ENCODE peak calls at places on chromosomes 11 and 22, in six cellular contexts. I, Q, R, M, U and H are unnamed samples.

GRCh38 chr11:44854146-44854545 is 96.5 kb downstream of the TP53I11 start:
- ATAC-seq in I (no peak), Q (no peak), R (peak; percentile 34), M (no peak), U (peak; percentile 61), H (no peak)

GRCh38 chr11:3138178-3139085 is 26.7 kb downstream of the OSBPL5 start:
- ATAC-seq in I (no peak), Q (no peak), R (no peak), M (no peak), U (no peak), H (no peak)

GRCh38 chr11:102007567-102008437 is 39.4 kb upstream of the CFAP300 start:
- ATAC-seq in I (peak; percentile 59), Q (peak; percentile 86), R (peak; percentile 83), M (peak; percentile 88), U (peak; percentile 77), H (peak; percentile 60)

GRCh38 chr11:110196884-110197420 is 99.5 kb downstream of the RDX start:
- ATAC-seq in I (no peak), Q (no peak), R (no peak), M (no peak), U (no peak), H (no peak)

GRCh38 chr22:20725987-20726558 is 47.8 kb upstream of the SERPIND1 start:
- ATAC-seq in I (no peak), Q (no peak), R (peak; percentile 14), M (no peak), U (no peak), H (no peak)

GRCh38 chr11:80816454-80816847 is 1375.6 kb upstream of the TENM4 start:
- ATAC-seq in I (no peak), Q (no peak), R (no peak), M (no peak), U (no peak), H (no peak)

GRCh38 chr11:128451651-128452470 is 135.5 kb downstream of the ETS1 start:
- ATAC-seq in I (peak; percentile 15), Q (peak; percentile 90), R (no peak), M (peak; percentile 85), U (peak; percentile 10), H (peak; percentile 49)

GRCh38 chr22:27875951-27876350 is 43.1 kb downstream of the PITPNB start:
- ATAC-seq in I (no peak), Q (no peak), R (no peak), M (no peak), U (no peak), H (no peak)

GRCh38 chr11:19597876-19598275 is 114.8 kb upstream of the NAV2 start:
- ATAC-seq in I (no peak), Q (no peak), R (no peak), M (no peak), U (no peak), H (no peak)

GRCh38 chr11:10796191-10796590 is 12.5 kb downstream of the EIF4G2 start:
- ATAC-seq in I (no peak), Q (no peak), R (no peak), M (no peak), U (no peak), H (no peak)

GRCh38 chr22:41770715-41771452 is 29.6 kb upstream of the CCDC134 start:
- ATAC-seq in I (no peak), Q (no peak), R (no peak), M (no peak), U (no peak), H (no peak)

GRCh38 chr11:95831198-95831883 is 41.0 kb downstream of the CEP57 start:
- ATAC-seq in I (no peak), Q (no peak), R (no peak), M (no peak), U (peak; percentile 26), H (no peak)

GRCh38 chr22:36197065-36197440 is 4.6 kb downstream of the APOL4 start:
- ATAC-seq in I (peak; percentile 14), Q (peak; percentile 39), R (no peak), M (peak; percentile 43), U (no peak), H (peak; percentile 71)

GRCh38 chr11:1271406-1271805 is 38.0 kb downstream of the TOLLIP start:
- ATAC-seq in I (no peak), Q (no peak), R (no peak), M (no peak), U (no peak), H (no peak)

GRCh38 chr11:45093761-45094455 is 52.5 kb upstream of the PRDM11 start:
- ATAC-seq in I (no peak), Q (no peak), R (no peak), M (no peak), U (no peak), H (no peak)

GRCh38 chr11:8233691-8234424 is 29.8 kb downstream of the LMO1 start:
- ATAC-seq in I (peak; percentile 84), Q (peak; percentile 42), R (peak; percentile 90), M (no peak), U (no peak), H (no peak)

GRCh38 chr11:18650859-18651557 is 16.9 kb upstream of the SPTY2D1 start:
- ATAC-seq in I (no peak), Q (peak; percentile 89), R (no peak), M (peak; percentile 65), U (peak; percentile 48), H (no peak)

GRCh38 chr22:48701296-48702030 is 1126.2 kb downstream of the BRD1 start:
- ATAC-seq in I (no peak), Q (no peak), R (no peak), M (no peak), U (no peak), H (no peak)

GRCh38 chr22:37197451-37198289 is 9.6 kb upstream of the C1QTNF6 start:
- ATAC-seq in I (peak; percentile 59), Q (peak; percentile 25), R (peak; percentile 59), M (peak; percentile 41), U (peak; percentile 36), H (peak; percentile 52)

GRCh38 chr11:6925636-6926207 is 504 bp upstream of the ZNF215 start:
- ATAC-seq in I (no peak), Q (peak; percentile 7), R (no peak), M (peak; percentile 38), U (no peak), H (peak; percentile 13)

GRCh38 chr11:70826541-70826943 is 425.8 kb downstream of the SHANK2 start:
- ATAC-seq in I (no peak), Q (no peak), R (peak; percentile 56), M (no peak), U (peak; percentile 59), H (peak; percentile 67)

GRCh38 chr22:28905433-28905832 is 22.1 kb downstream of the ZNRF3 start:
- ATAC-seq in I (no peak), Q (no peak), R (no peak), M (no peak), U (no peak), H (no peak)

GRCh38 chr22:28907311-28908008 is 24.1 kb downstream of the ZNRF3 start:
- ATAC-seq in I (no peak), Q (no peak), R (no peak), M (no peak), U (no peak), H (no peak)

GRCh38 chr22:28904211-28904808 is 20.9 kb downstream of the ZNRF3 start:
- ATAC-seq in I (no peak), Q (peak; percentile 68), R (no peak), M (peak; percentile 64), U (peak; percentile 21), H (no peak)

GRCh38 chr22:28903719-28904118 is 20.3 kb downstream of the ZNRF3 start:
- ATAC-seq in I (peak; percentile 18), Q (peak; percentile 69), R (no peak), M (peak; percentile 57), U (peak; percentile 73), H (no peak)

GRCh38 chr22:28906312-28906711 is 22.9 kb downstream of the ZNRF3 start:
- ATAC-seq in I (no peak), Q (no peak), R (no peak), M (no peak), U (no peak), H (no peak)
- H3K4me1 ChIP-seq in I (peaks cover 39% of the 10 kb centered on the region), Q (peaks cover 20% of the 10 kb centered on the region), R (peaks cover 11% of the 10 kb centered on the region), M (peaks cover 52% of the 10 kb centered on the region), U (peaks cover 38% of the 10 kb centered on the region), H (peaks cover 50% of the 10 kb centered on the region)

GRCh38 chr11:120030411-120030810 is 107.5 kb downstream of the TRIM29 start:
- ATAC-seq in I (no peak), Q (no peak), R (no peak), M (no peak), U (no peak), H (no peak)

GRCh38 chr11:120029321-120029720 is 108.6 kb downstream of the TRIM29 start:
- ATAC-seq in I (no peak), Q (no peak), R (no peak), M (no peak), U (no peak), H (no peak)

GRCh38 chr11:120032766-120033390 is 105.0 kb downstream of the TRIM29 start:
- ATAC-seq in I (no peak), Q (no peak), R (no peak), M (no peak), U (no peak), H (no peak)

GRCh38 chr11:120031612-120032600 is 106.0 kb downstream of the TRIM29 start:
- ATAC-seq in I (no peak), Q (no peak), R (no peak), M (no peak), U (no peak), H (no peak)

GRCh38 chr11:120031156-120031555 is 106.8 kb downstream of the TRIM29 start:
- ATAC-seq in I (no peak), Q (no peak), R (no peak), M (no peak), U (no peak), H (no peak)
- H3K27me3 ChIP-seq in I (no peaks in the 10 kb centered on the region), Q (no peaks in the 10 kb centered on the region), R (no peaks in the 10 kb centered on the region), M (no peaks in the 10 kb centered on the region), U (no peaks in the 10 kb centered on the region), H (peaks cover 61% of the 10 kb centered on the region)

GRCh38 chr11:34051349-34052035 is at the start of gene CAPRIN1:
- ATAC-seq in I (peak; percentile 87), Q (peak; percentile 91), R (peak; percentile 82), M (peak; percentile 95), U (peak; percentile 90), H (peak; percentile 91)

GRCh38 chr11:34052036-34052607 is 591 bp downstream of the CAPRIN1 start:
- ATAC-seq in I (peak; percentile 72), Q (peak; percentile 81), R (peak; percentile 67), M (peak; percentile 90), U (peak; percentile 79), H (peak; percentile 89)

GRCh38 chr11:34055218-34056000 is 3.9 kb downstream of the CAPRIN1 start:
- ATAC-seq in I (no peak), Q (no peak), R (no peak), M (no peak), U (no peak), H (no peak)

GRCh38 chr11:34052608-34053160 is 1.2 kb downstream of the CAPRIN1 start:
- ATAC-seq in I (no peak), Q (peak; percentile 1), R (no peak), M (peak; percentile 11), U (peak; percentile 4), H (no peak)

GRCh38 chr11:34053161-34053686 is 1.7 kb downstream of the CAPRIN1 start:
- ATAC-seq in I (no peak), Q (peak; percentile 59), R (peak; percentile 50), M (peak; percentile 72), U (no peak), H (no peak)
- H3K4me1 ChIP-seq in I (peaks cover 52% of the 10 kb centered on the region), Q (peaks cover 20% of the 10 kb centered on the region), R (peaks cover 30% of the 10 kb centered on the region), M (peaks cover 54% of the 10 kb centered on the region), U (peaks cover 45% of the 10 kb centered on the region), H (peaks cover 58% of the 10 kb centered on the region)

DNA sequence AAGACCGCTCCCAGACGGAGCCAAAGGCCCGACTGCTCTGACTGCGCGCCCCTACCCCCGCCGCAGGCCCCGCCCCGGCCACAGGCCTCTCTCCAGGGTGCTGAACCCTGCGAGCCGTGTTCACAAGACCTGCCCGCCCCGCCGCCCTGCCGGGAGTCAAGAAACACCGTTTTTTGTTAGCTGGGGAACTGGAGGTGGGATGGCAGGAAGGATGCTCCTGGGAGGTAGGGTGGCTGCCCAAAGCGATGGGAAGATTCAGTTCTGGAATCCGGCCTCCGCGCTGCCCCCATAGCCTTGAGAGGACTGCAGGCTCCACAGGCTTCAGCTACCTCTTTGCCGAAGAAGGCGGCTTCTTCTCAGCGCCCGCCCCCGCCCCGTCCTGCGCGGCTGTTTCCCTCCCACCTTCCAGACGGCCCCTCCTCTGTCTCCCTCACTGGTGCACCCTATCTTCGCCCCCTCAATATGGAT is 2.7 kb upstream of the PDE2A start:
- ATAC-seq in I (no peak), Q (peak; percentile 67), R (peak; percentile 61), M (peak; percentile 60), U (peak; percentile 72), H (peak; percentile 60)
- H3K27me3 ChIP-seq in I (peaks cover 72% of the 10 kb centered on the region), Q (peaks cover 10% of the 10 kb centered on the region), R (peaks cover 65% of the 10 kb centered on the region), M (peaks cover 57% of the 10 kb centered on the region), U (peaks cover 4% of the 10 kb centered on the region), H (peaks cover 80% of the 10 kb centered on the region)